ENCODE peak calls at places on chromosomes 4 and X, in four cellular contexts. R, E, P and U are unnamed samples.
A peak's percentile ranks its signal among the peaks of the same experiment; 100 is the strongest.

GRCh38 chr4:84753318-84753972 is 170.5 kb downstream of the CDS1 start:
- DNase-seq in R (no peak), P (no peak), E (peak; percentile 54), U (no peak)

GRCh38 chr4:128958194-128958593 is 135.1 kb downstream of the SCLT1 start:
- DNase-seq in P (no peak), R (no peak), E (no peak), U (no peak)

GRCh38 chrX:119981286-119982070 is 37.9 kb upstream of the NKAP start:
- DNase-seq in E (peak; percentile 52), P (peak; percentile 7), R (peak; percentile 7), U (no peak)

GRCh38 chr4:151888367-151888866 is 127.6 kb upstream of the GATB start:
- DNase-seq in E (no peak), P (no peak), R (no peak), U (no peak)

GRCh38 chr4:185143596-185143969 is 517 bp downstream of the SLC25A4 start:
- DNase-seq in E (peak; percentile 82), P (peak; percentile 43), R (peak; percentile 22), U (peak; percentile 82)

GRCh38 chr4:66465111-66465510 is 794.8 kb upstream of the EPHA5 start:
- DNase-seq in E (no peak), P (no peak), R (no peak), U (no peak)

GRCh38 chr4:3074846-3075651 is 568 bp downstream of the HTT start:
- DNase-seq in E (peak; percentile 80), P (peak; percentile 17), R (peak; percentile 68), U (peak; percentile 32)

GRCh38 chr4:170128219-170128804 is 38.6 kb upstream of the AADAT start:
- DNase-seq in P (no peak), E (no peak), R (no peak), U (no peak)

GRCh38 chr4:55154290-55154880 is 29.0 kb upstream of the KDR start:
- DNase-seq in P (no peak), R (no peak), E (no peak), U (no peak)

GRCh38 chr4:36758779-36759178 is 477.4 kb downstream of the DTHD1 start:
- DNase-seq in E (no peak), P (no peak), R (no peak), U (no peak)

GRCh38 chr4:26157541-26157940 is 163.3 kb upstream of the RBPJ start:
- DNase-seq in E (no peak), R (no peak), P (no peak), U (no peak)

GRCh38 chr4:73853246-73853704 is at the start of gene PF4V1:
- DNase-seq in E (no peak), R (no peak), P (no peak), U (no peak)

GRCh38 chr4:5267418-5267817 is 216.1 kb downstream of the STK32B start:
- DNase-seq in R (no peak), E (no peak), P (no peak), U (no peak)

GRCh38 chr4:139922625-139923024 is 231.4 kb downstream of the MAML3 start:
- DNase-seq in P (peak; percentile 47), E (no peak), R (no peak), U (peak; percentile 90)

GRCh38 chr4:70471897-70472296 is at the start of gene MUC7:
- DNase-seq in E (no peak), R (no peak), P (no peak), U (no peak)

GRCh38 chr4:11487876-11488545 is 59.3 kb upstream of the HS3ST1 start:
- DNase-seq in E (no peak), P (peak; percentile 55), R (no peak), U (no peak)

GRCh38 chrX:118550792-118551191 is 55.2 kb downstream of the DOCK11 start:
- DNase-seq in P (no peak), E (no peak), R (no peak), U (no peak)